ENCODE peak calls at places on chromosomes 4 and X, in ten cellular contexts. One of them, this sample, is unnamed.

GRCh38 chr4:41539711-41540110 is 1.8 kb downstream of the LIMCH1 start:
- DNase-seq in epithelial cell of esophagus: no peak
- DNase-seq in cardiac muscle cell: no peak
- DNase-seq in neural crest cell: no peak
- DNase-seq in fibroblast of lung: no peak
- DNase-seq in GM20000: no peak
- DNase-seq in GM12865: no peak
- DNase-seq in tibial artery: no peak
- DNase-seq in bronchial epithelial cell: no peak
- DNase-seq in transverse colon: no peak
- DNase-seq in this sample: no peak

GRCh38 chr4:40908702-40909362 is 159.1 kb downstream of the NSUN7 start:
- DNase-seq in epithelial cell of esophagus: peak
- DNase-seq in cardiac muscle cell: peak
- DNase-seq in neural crest cell: peak
- DNase-seq in fibroblast of lung: peak
- DNase-seq in GM20000: peak
- DNase-seq in GM12865: peak
- DNase-seq in tibial artery: peak
- DNase-seq in bronchial epithelial cell: peak
- DNase-seq in transverse colon: peak
- DNase-seq in this sample: peak

GRCh38 chr4:176818531-176818930 is 25.8 kb upstream of the VEGFC start:
- DNase-seq in epithelial cell of esophagus: no peak
- DNase-seq in cardiac muscle cell: no peak
- DNase-seq in neural crest cell: no peak
- DNase-seq in fibroblast of lung: peak
- DNase-seq in GM20000: no peak
- DNase-seq in GM12865: no peak
- DNase-seq in tibial artery: no peak
- DNase-seq in bronchial epithelial cell: peak
- DNase-seq in transverse colon: no peak
- DNase-seq in this sample: no peak

GRCh38 chr4:26779674-26780073 is 81.0 kb upstream of the STIM2 start:
- DNase-seq in epithelial cell of esophagus: peak
- DNase-seq in cardiac muscle cell: peak
- DNase-seq in neural crest cell: no peak
- DNase-seq in fibroblast of lung: peak
- DNase-seq in GM20000: no peak
- DNase-seq in GM12865: no peak
- DNase-seq in tibial artery: no peak
- DNase-seq in bronchial epithelial cell: peak
- DNase-seq in transverse colon: no peak
- DNase-seq in this sample: no peak

GRCh38 chr4:157315968-157316367 is 95.4 kb downstream of the GRIA2 start:
- DNase-seq in epithelial cell of esophagus: no peak
- DNase-seq in cardiac muscle cell: no peak
- DNase-seq in neural crest cell: no peak
- DNase-seq in fibroblast of lung: peak
- DNase-seq in GM20000: no peak
- DNase-seq in GM12865: no peak
- DNase-seq in tibial artery: no peak
- DNase-seq in bronchial epithelial cell: peak
- DNase-seq in transverse colon: no peak
- DNase-seq in this sample: no peak

GRCh38 chr4:21097026-21097425 is 396.8 kb downstream of the PACRGL start:
- DNase-seq in epithelial cell of esophagus: peak
- DNase-seq in cardiac muscle cell: no peak
- DNase-seq in neural crest cell: no peak
- DNase-seq in fibroblast of lung: no peak
- DNase-seq in GM20000: no peak
- DNase-seq in GM12865: no peak
- DNase-seq in tibial artery: no peak
- DNase-seq in bronchial epithelial cell: peak
- DNase-seq in transverse colon: no peak
- DNase-seq in this sample: no peak

GRCh38 chrX:147912093-147912801 is 528 bp downstream of the FMR1 start:
- DNase-seq in epithelial cell of esophagus: peak
- DNase-seq in cardiac muscle cell: peak
- DNase-seq in neural crest cell: peak
- DNase-seq in fibroblast of lung: peak
- DNase-seq in GM20000: peak
- DNase-seq in GM12865: peak
- DNase-seq in tibial artery: peak
- DNase-seq in bronchial epithelial cell: peak
- DNase-seq in transverse colon: peak
- DNase-seq in this sample: peak

GRCh38 chr4:7557447-7557846 is 122.7 kb upstream of the PSAPL1 start:
- DNase-seq in epithelial cell of esophagus: peak
- DNase-seq in cardiac muscle cell: peak
- DNase-seq in neural crest cell: no peak
- DNase-seq in fibroblast of lung: peak
- DNase-seq in GM20000: no peak
- DNase-seq in GM12865: no peak
- DNase-seq in tibial artery: no peak
- DNase-seq in bronchial epithelial cell: peak
- DNase-seq in transverse colon: no peak
- DNase-seq in this sample: no peak

GRCh38 chrX:10014462-10015373 is 47.6 kb downstream of the CLDN34 start:
- DNase-seq in epithelial cell of esophagus: peak
- DNase-seq in cardiac muscle cell: peak
- DNase-seq in neural crest cell: peak
- DNase-seq in fibroblast of lung: peak
- DNase-seq in GM20000: peak
- DNase-seq in GM12865: peak
- DNase-seq in tibial artery: peak
- DNase-seq in bronchial epithelial cell: peak
- DNase-seq in transverse colon: peak
- DNase-seq in this sample: peak

GRCh38 chrX:38891641-38892413 is 90.6 kb downstream of the MID1IP1 start:
- DNase-seq in epithelial cell of esophagus: peak
- DNase-seq in cardiac muscle cell: no peak
- DNase-seq in neural crest cell: no peak
- DNase-seq in fibroblast of lung: peak
- DNase-seq in GM20000: peak
- DNase-seq in GM12865: peak
- DNase-seq in tibial artery: no peak
- DNase-seq in bronchial epithelial cell: peak
- DNase-seq in transverse colon: no peak
- DNase-seq in this sample: peak

GRCh38 chr4:14752341-14753046 is 249.8 kb upstream of the CPEB2 start:
- DNase-seq in epithelial cell of esophagus: peak
- DNase-seq in cardiac muscle cell: no peak
- DNase-seq in neural crest cell: no peak
- DNase-seq in fibroblast of lung: no peak
- DNase-seq in GM20000: no peak
- DNase-seq in GM12865: no peak
- DNase-seq in tibial artery: no peak
- DNase-seq in bronchial epithelial cell: peak
- DNase-seq in transverse colon: no peak
- DNase-seq in this sample: no peak

GRCh38 chr4:14744346-14744745 is 257.9 kb upstream of the CPEB2 start:
- DNase-seq in epithelial cell of esophagus: no peak
- DNase-seq in cardiac muscle cell: no peak
- DNase-seq in neural crest cell: no peak
- DNase-seq in fibroblast of lung: no peak
- DNase-seq in GM20000: no peak
- DNase-seq in GM12865: no peak
- DNase-seq in tibial artery: no peak
- DNase-seq in bronchial epithelial cell: no peak
- DNase-seq in transverse colon: no peak
- DNase-seq in this sample: no peak

DNA sequence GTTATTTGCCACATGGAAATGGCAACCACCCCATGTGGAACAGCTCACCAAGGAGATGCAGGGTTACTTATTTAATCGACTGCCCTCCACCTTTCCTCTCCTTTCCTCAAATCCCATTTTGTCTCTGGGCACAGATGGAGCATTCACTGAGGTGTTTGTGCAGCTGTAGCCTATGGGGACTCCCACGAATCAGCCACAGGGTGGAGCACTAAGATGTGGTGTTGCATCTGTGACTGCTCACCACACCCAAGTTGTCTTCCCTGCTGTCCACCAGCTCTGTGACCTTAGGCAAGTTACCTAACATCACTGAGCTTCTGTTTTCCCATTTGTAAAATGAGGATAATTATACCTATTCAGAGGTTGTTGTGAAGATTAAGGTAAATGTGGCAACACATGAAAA is 252.4 kb upstream of the CPEB2 start:
- DNase-seq in epithelial cell of esophagus: peak
- DNase-seq in cardiac muscle cell: peak
- DNase-seq in neural crest cell: no peak
- DNase-seq in fibroblast of lung: peak
- DNase-seq in GM20000: peak
- DNase-seq in GM12865: peak
- DNase-seq in tibial artery: peak
- DNase-seq in bronchial epithelial cell: peak
- DNase-seq in transverse colon: peak
- DNase-seq in this sample: no peak
- TF ChIP-seq CTCF in epithelial cell of esophagus: peak
- TF ChIP-seq CTCF in cardiac muscle cell: peak
- TF ChIP-seq CTCF in neural crest cell: peak
- TF ChIP-seq CTCF in fibroblast of lung: peak
- TF ChIP-seq CTCF in GM20000: peak
- TF ChIP-seq CTCF in GM12865: peak
- TF ChIP-seq CTCF in tibial artery: peak
- TF ChIP-seq CTCF in bronchial epithelial cell: peak
- TF ChIP-seq CTCF in transverse colon: peak
- TF ChIP-seq CTCF in this sample: peak

DNA sequence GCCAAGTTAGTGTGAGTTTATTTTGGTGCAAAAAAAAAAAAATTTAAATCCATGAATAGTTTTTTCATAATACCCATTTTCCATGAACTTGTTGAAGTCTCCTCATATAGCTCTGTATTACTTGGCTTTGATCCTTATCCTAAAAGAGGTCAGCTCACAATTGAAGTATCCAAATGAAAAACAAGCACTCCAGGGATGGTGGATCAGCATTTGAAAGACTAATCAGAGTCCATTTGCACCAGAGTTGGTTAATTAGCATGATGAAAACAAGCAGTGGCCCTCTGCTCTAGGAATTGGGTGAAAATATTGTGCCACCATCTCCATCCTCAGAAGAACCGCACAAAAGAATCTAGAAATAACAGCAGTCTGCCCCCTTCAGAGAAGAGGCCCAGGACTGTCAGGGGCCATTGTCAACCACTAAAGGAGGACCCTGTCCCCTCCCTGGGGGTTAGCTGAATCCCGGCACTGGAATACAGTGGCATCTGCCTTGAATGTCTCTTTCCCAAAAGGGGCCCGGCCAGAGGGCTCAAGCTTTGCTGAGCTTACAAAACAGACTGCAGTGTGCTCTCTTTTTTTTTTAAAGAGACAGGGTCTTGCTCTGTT is 24.7 kb downstream of the SH3KBP1 start:
- DNase-seq in epithelial cell of esophagus: no peak
- DNase-seq in cardiac muscle cell: no peak
- DNase-seq in neural crest cell: no peak
- DNase-seq in fibroblast of lung: no peak
- DNase-seq in GM20000: no peak
- DNase-seq in GM12865: no peak
- DNase-seq in tibial artery: no peak
- DNase-seq in bronchial epithelial cell: no peak
- DNase-seq in transverse colon: no peak
- DNase-seq in this sample: no peak
- TF ChIP-seq CTCF in epithelial cell of esophagus: no peak
- TF ChIP-seq CTCF in cardiac muscle cell: no peak
- TF ChIP-seq CTCF in neural crest cell: no peak
- TF ChIP-seq CTCF in fibroblast of lung: no peak
- TF ChIP-seq CTCF in GM20000: no peak
- TF ChIP-seq CTCF in GM12865: no peak
- TF ChIP-seq CTCF in tibial artery: no peak
- TF ChIP-seq CTCF in bronchial epithelial cell: no peak
- TF ChIP-seq CTCF in transverse colon: no peak
- TF ChIP-seq CTCF in this sample: no peak

DNA sequence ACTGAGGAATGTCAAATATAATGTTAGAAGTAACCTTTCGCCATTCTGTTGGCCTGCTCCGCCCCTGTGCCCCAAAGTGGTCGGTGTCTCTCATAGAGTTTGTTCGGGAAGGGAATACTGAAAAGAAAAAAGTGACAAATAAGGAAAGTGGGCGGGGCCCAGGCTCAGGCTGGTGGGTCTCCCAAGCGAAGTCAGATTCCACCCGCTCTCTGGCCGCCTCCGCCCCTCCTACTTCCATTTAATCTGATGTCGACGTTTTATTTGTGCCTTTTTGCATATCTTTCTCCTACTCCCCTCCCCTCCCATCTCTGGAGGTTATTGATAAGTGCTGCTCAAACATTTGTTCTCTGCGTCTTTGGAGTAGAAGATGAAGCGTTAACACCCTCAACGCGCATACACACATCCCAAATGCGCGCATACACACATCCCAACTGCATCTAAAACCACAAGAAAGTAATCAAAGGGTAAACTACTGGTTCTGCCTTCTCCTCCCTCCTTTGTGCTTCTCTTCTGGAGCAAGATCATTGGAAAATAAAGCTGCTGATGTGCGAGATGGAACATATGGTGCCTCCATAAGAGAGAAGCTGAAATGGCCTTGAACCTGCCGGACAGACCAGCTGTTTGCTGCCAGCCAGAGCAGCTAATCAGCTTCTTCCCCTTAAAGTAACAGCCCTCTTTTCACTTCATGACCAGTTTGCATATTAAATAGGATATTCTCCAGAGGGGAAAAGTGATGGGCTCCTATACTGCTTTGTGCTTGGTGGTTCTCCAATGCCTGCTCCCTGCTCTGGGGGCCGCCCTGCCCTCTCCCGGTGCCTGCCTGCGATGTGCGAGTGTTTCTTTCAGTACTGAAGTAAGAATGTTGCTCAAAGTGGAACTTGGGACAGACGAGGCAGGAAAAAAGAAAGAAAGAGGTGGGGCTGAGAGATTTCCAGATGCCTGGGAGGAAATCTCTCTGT is 3.1 kb downstream of the MAMLD1 start:
- DNase-seq in epithelial cell of esophagus: peak
- DNase-seq in cardiac muscle cell: peak
- DNase-seq in neural crest cell: peak
- DNase-seq in fibroblast of lung: peak
- DNase-seq in GM20000: no peak
- DNase-seq in GM12865: no peak
- DNase-seq in tibial artery: peak
- DNase-seq in bronchial epithelial cell: no peak
- DNase-seq in transverse colon: peak
- DNase-seq in this sample: no peak
- TF ChIP-seq CTCF in epithelial cell of esophagus: no peak
- TF ChIP-seq CTCF in cardiac muscle cell: peak
- TF ChIP-seq CTCF in neural crest cell: peak
- TF ChIP-seq CTCF in fibroblast of lung: peak
- TF ChIP-seq CTCF in GM20000: no peak
- TF ChIP-seq CTCF in GM12865: no peak
- TF ChIP-seq CTCF in tibial artery: no peak
- TF ChIP-seq CTCF in bronchial epithelial cell: no peak
- TF ChIP-seq CTCF in transverse colon: no peak
- TF ChIP-seq CTCF in this sample: no peak

GRCh38 chr4:83771113-83771705 is 235.3 kb downstream of the GPAT3 start:
- DNase-seq in epithelial cell of esophagus: peak
- DNase-seq in cardiac muscle cell: peak
- DNase-seq in neural crest cell: peak
- DNase-seq in fibroblast of lung: peak
- DNase-seq in GM20000: peak
- DNase-seq in GM12865: peak
- DNase-seq in tibial artery: no peak
- DNase-seq in bronchial epithelial cell: peak
- DNase-seq in transverse colon: peak
- DNase-seq in this sample: peak
- TF ChIP-seq CTCF in epithelial cell of esophagus: peak
- TF ChIP-seq CTCF in cardiac muscle cell: peak
- TF ChIP-seq CTCF in neural crest cell: peak
- TF ChIP-seq CTCF in fibroblast of lung: peak
- TF ChIP-seq CTCF in GM20000: no peak
- TF ChIP-seq CTCF in GM12865: peak
- TF ChIP-seq CTCF in tibial artery: no peak
- TF ChIP-seq CTCF in bronchial epithelial cell: peak
- TF ChIP-seq CTCF in transverse colon: peak
- TF ChIP-seq CTCF in this sample: peak